ENCODE peak calls at places on chromosomes 4 and X, in four cellular contexts. T is stimulated activated CD4-positive, alpha-beta T cell treated with anti-CD3 and anti-CD28 coated beads, Interleukin-15, amount 100 ng/mL, for 1 hour; D is right atrium auricular region; W is ACHN. V is an unnamed sample.

GRCh38 chrX:136220535-136220934 is 30.7 kb downstream of the MAP7D3 start:
- DNase-seq in T (no peak), D (no peak), W (no peak), V (no peak)

GRCh38 chrX:131279617-131280016 is 9.5 kb downstream of the IGSF1 start:
- DNase-seq in T (no peak), D (no peak), W (no peak), V (no peak)

GRCh38 chr4:51932261-51932660 is 87.9 kb downstream of the LRRC66 start:
- DNase-seq in T (no peak), D (no peak), W (peak), V (no peak)

GRCh38 chrX:68939868-68940267 is 111.0 kb downstream of the EFNB1 start:
- DNase-seq in T (no peak), D (peak), W (no peak), V (no peak)

GRCh38 chr4:16931336-16931735 is 32.9 kb upstream of the LDB2 start:
- DNase-seq in T (no peak), D (no peak), W (no peak), V (no peak)

GRCh38 chrX:43881410-43882293 is 598 bp downstream of the MAOB start:
- DNase-seq in T (no peak), D (no peak), W (no peak), V (no peak)

GRCh38 chr4:172982151-172982590 is 186.4 kb upstream of the GALNT7 start:
- DNase-seq in T (no peak), D (no peak), W (no peak), V (peak)

GRCh38 chrX:14064632-14065432 is 35.1 kb upstream of the GEMIN8 start:
- DNase-seq in T (no peak), D (no peak), W (no peak), V (peak)

GRCh38 chr4:114563536-114564315 is 34.9 kb upstream of the UGT8 start:
- DNase-seq in T (no peak), D (no peak), W (peak), V (peak)

GRCh38 chrX:47420967-47421366 is 50.6 kb downstream of the ZNF157 start:
- DNase-seq in T (no peak), D (no peak), W (no peak), V (no peak)

GRCh38 chr4:164613761-164614277 is 140.1 kb upstream of the SMIM31 start:
- DNase-seq in T (no peak), D (no peak), W (no peak), V (no peak)

GRCh38 chr4:109315818-109316217 is 13.4 kb upstream of the COL25A1 start:
- DNase-seq in T (no peak), D (no peak), W (no peak), V (no peak)

GRCh38 chr4:154720123-154720522 is 23.7 kb upstream of the LRAT start:
- DNase-seq in T (no peak), D (no peak), W (peak), V (peak)

GRCh38 chrX:22365460-22365859 is 92.7 kb downstream of the CBLL2 start:
- DNase-seq in T (no peak), D (no peak), W (peak), V (peak)

GRCh38 chrX:69221239-69222102 is 56.2 kb upstream of the PJA1 start:
- DNase-seq in T (no peak), D (no peak), W (no peak), V (no peak)

GRCh38 chr4:99763635-99764101 is 53.0 kb upstream of the DAPP1 start:
- DNase-seq in T (no peak), D (no peak), W (peak), V (peak)

GRCh38 chrX:5907202-5907601 is 321.5 kb downstream of the NLGN4X start:
- DNase-seq in T (no peak), D (no peak), W (no peak), V (no peak)

V was measured in Caki2.